ENCODE peak calls at places on chromosomes 11 and 22, in eight cellular contexts. C is transverse colon, X is foreskin keratinocyte, N is OCI-LY7, K is ovary, Z is PC-3, M is cardiac muscle cell, V is A549. O is an unnamed sample.

GRCh38 chr11:76408171-76408965 is 27.2 kb downstream of the GVQW3 start:
- DNase-seq in C (no peak), X (no peak), M (no peak), N (peak; percentile 45), V (no peak), Z (no peak), K (no peak), O (no peak)

GRCh38 chr11:130798280-130798679 is 118.0 kb downstream of the SNX19 start:
- DNase-seq in V (peak; percentile 18), M (no peak), C (no peak), N (no peak), K (no peak), X (peak; percentile 99), Z (peak; percentile 99), O (no peak)

GRCh38 chr11:105968021-105968697 is 53.9 kb downstream of the MSANTD4 start:
- DNase-seq in V (no peak), M (no peak), N (no peak), K (no peak), Z (peak; percentile 79), C (no peak), X (peak; percentile 68), O (no peak)

GRCh38 chr11:73787051-73787642 is 527 bp upstream of the MRPL48 start:
- DNase-seq in X (no peak), K (no peak), V (no peak), M (no peak), C (no peak), Z (no peak), N (peak; percentile 32), O (no peak)

GRCh38 chr22:38984224-38984623 is 2.1 kb downstream of the APOBEC3B start:
- DNase-seq in V (peak; percentile 26), Z (no peak), N (peak; percentile 50), X (peak; percentile 10), K (no peak), C (no peak), M (no peak), O (no peak)

GRCh38 chr11:8988329-8989234 is 15.2 kb downstream of the NRIP3 start:
- DNase-seq in N (no peak), X (peak; percentile 54), V (no peak), C (no peak), M (no peak), Z (peak; percentile 50), K (no peak), O (no peak)

GRCh38 chr22:48228468-48228867 is 1466.0 kb downstream of the TBC1D22A start:
- DNase-seq in Z (no peak), M (no peak), V (no peak), X (no peak), N (no peak), K (no peak), C (no peak), O (no peak)

GRCh38 chr11:6646631-6647281 is 8.9 kb downstream of the DCHS1 start:
- DNase-seq in C (no peak), N (peak; percentile 73), V (no peak), X (no peak), M (no peak), K (peak; percentile 57), Z (no peak), O (peak; percentile 25)

GRCh38 chr22:32880061-32880460 is 78.6 kb downstream of the TIMP3 start:
- DNase-seq in X (peak; percentile 70), K (no peak), Z (no peak), M (no peak), C (no peak), V (no peak), N (no peak), O (no peak)

GRCh38 chr11:108224908-108225786 is 2.3 kb downstream of the ATM start:
- DNase-seq in X (no peak), V (no peak), Z (no peak), N (peak; percentile 81), C (no peak), K (no peak), M (no peak), O (no peak)

GRCh38 chr11:78737891-78738290 is 163.2 kb upstream of the NARS2 start:
- DNase-seq in C (no peak), X (no peak), N (no peak), Z (no peak), K (no peak), V (no peak), M (no peak), O (no peak)

GRCh38 chr11:35235944-35236666 is 97.1 kb downstream of the CD44 start:
- DNase-seq in N (no peak), C (peak; percentile 68), Z (peak; percentile 90), V (peak; percentile 54), K (no peak), X (peak; percentile 79), M (no peak), O (no peak)

GRCh38 chr11:122050021-122050710 is 65.8 kb downstream of the BLID start:
- DNase-seq in K (no peak), C (no peak), X (no peak), Z (no peak), V (no peak), N (no peak), M (no peak), O (no peak)

GRCh38 chr11:10208045-10208674 is 85.9 kb downstream of the SBF2 start:
- DNase-seq in N (peak; percentile 72), C (no peak), K (no peak), M (peak; percentile 54), V (peak; percentile 58), X (peak; percentile 39), Z (peak; percentile 74), O (no peak)

GRCh38 chr11:115488945-115489344 is 15.3 kb downstream of the CADM1 start:
- DNase-seq in N (no peak), X (peak; percentile 85), V (peak; percentile 87), M (no peak), Z (no peak), K (no peak), C (no peak), O (no peak)

GRCh38 chr11:68714047-68714856 is 29.9 kb downstream of the GAL start:
- DNase-seq in V (no peak), K (no peak), Z (no peak), X (no peak), M (peak; percentile 62), C (no peak), N (no peak), O (no peak)

GRCh38 chr22:45585437-45585755 is 82.7 kb downstream of the FBLN1 start:
- DNase-seq in Z (no peak), V (peak; percentile 76), K (no peak), C (no peak), N (no peak), M (no peak), X (no peak), O (no peak)

GRCh38 chr22:20015971-20016733 is 471 bp downstream of the ARVCF start:
- DNase-seq in X (no peak), Z (peak; percentile 12), M (peak; percentile 62), C (peak; percentile 33), V (peak; percentile 12), N (peak; percentile 22), K (peak; percentile 49), O (no peak)

GRCh38 chr11:74663315-74663714 is 67.9 kb downstream of the CHRDL2 start:
- DNase-seq in V (no peak), C (no peak), N (no peak), K (no peak), Z (no peak), M (no peak), X (no peak), O (no peak)

GRCh38 chr11:23112987-23113886 is 253.0 kb upstream of the CCDC179 start:
- DNase-seq in Z (peak; percentile 85), N (peak; percentile 34), C (peak; percentile 77), K (no peak), M (peak; percentile 60), X (peak; percentile 48), V (peak; percentile 43), O (peak; percentile 49)

GRCh38 chr11:115247404-115247803 is 256.8 kb downstream of the CADM1 start:
- DNase-seq in N (no peak), Z (no peak), M (no peak), V (no peak), X (no peak), K (no peak), C (no peak), O (no peak)

DNA sequence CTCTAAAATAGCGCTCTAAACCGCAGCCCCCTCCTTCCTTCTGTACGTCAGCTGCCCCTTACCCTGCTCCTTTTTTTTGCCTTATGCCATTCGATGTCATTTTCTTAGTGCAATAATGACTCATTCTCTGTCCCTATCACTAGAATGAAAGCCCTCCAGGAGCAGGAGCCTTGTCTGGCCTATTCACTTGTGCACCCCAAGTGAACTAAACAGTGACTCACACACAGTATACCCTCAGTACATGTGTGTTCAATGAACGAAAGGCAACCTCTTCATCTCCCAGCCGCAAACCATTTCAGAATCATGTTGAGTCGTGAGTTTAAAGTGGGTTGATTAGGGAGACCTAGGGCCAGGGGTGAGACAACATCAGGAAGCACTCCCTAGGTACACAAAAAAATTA is 50.7 kb upstream of the SPATA19 start:
- DNase-seq in N (no peak), C (no peak), X (no peak), K (no peak), M (no peak), V (no peak), Z (no peak), O (no peak)
- H3K4me1 ChIP-seq in N (peaks cover 8% of the 10 kb centered on the region), C (no peaks in the 10 kb centered on the region), X (no peaks in the 10 kb centered on the region), K (no peaks in the 10 kb centered on the region), M (no peaks in the 10 kb centered on the region), V (no peaks in the 10 kb centered on the region), Z (no peaks in the 10 kb centered on the region), O (no peaks in the 10 kb centered on the region)

GRCh38 chr22:27779650-27780049 is 21.9 kb downstream of the MN1 start:
- DNase-seq in M (no peak), Z (no peak), V (no peak), K (no peak), C (no peak), X (no peak), N (no peak), O (no peak)

GRCh38 chr22:27780161-27780575 is 21.4 kb downstream of the MN1 start:
- DNase-seq in C (no peak), Z (no peak), X (peak; percentile 26), M (peak; percentile 42), N (no peak), V (no peak), K (no peak), O (peak; percentile 41)

GRCh38 chr22:27776410-27776958 is 25.1 kb downstream of the MN1 start:
- DNase-seq in V (no peak), K (no peak), C (no peak), M (no peak), X (no peak), Z (no peak), N (no peak), O (no peak)

GRCh38 chr22:27777128-27777527 is 24.4 kb downstream of the MN1 start:
- DNase-seq in N (no peak), Z (no peak), V (no peak), C (no peak), X (no peak), M (no peak), K (no peak), O (no peak)

GRCh38 chr22:27778299-27779090 is 23.1 kb downstream of the MN1 start:
- DNase-seq in N (no peak), K (no peak), V (no peak), X (no peak), C (no peak), Z (no peak), M (no peak), O (no peak)
- H3K27ac ChIP-seq in N (no peak overlapping the region), K (no peak overlapping the region), V (no peak overlapping the region), X (no peak overlapping the region), C (peak overlapping the region; percentile 38), Z (no peak overlapping the region), M (no peak overlapping the region), O (no peak overlapping the region)

GRCh38 chr11:125138966-125139365 is 25.6 kb upstream of the PKNOX2 start:
- DNase-seq in C (no peak), K (no peak), M (no peak), X (no peak), Z (no peak), V (no peak), N (no peak), O (no peak)
- H3K4me1 ChIP-seq in C (no peaks in the 10 kb centered on the region), K (peaks cover 2% of the 10 kb centered on the region), M (no peaks in the 10 kb centered on the region), X (no peaks in the 10 kb centered on the region), Z (peaks cover 3% of the 10 kb centered on the region), V (no peaks in the 10 kb centered on the region), N (peaks cover 4% of the 10 kb centered on the region), O (peaks cover 10% of the 10 kb centered on the region)

GRCh38 chr11:133118563-133119303 is 413.6 kb downstream of the OPCML start:
- DNase-seq in K (no peak), Z (no peak), N (no peak), V (no peak), C (no peak), M (no peak), X (no peak), O (no peak)
- H3K27ac ChIP-seq in K (no peak overlapping the region), Z (no peak overlapping the region), N (no peak overlapping the region), V (no peak overlapping the region), C (no peak overlapping the region), M (no peak overlapping the region), X (no peak overlapping the region), O (no peak overlapping the region)